ENCODE peak calls at places on chromosomes 12 and 14, in seven cellular contexts. U is K562; I is A549; S is endodermal cell; N is CD8-positive, alpha-beta T cell; C is colonic mucosa; V is lung. L is an unnamed sample.

GRCh38 chr12:33628087-33628486 is 188.5 kb upstream of the SYT10 start:
- DNase-seq in C (no peak), I (no peak), U (no peak), N (no peak), S (no peak), V (no peak), L (no peak)

GRCh38 chr14:49988080-49988990 is 95.5 kb downstream of the ARF6 start:
- DNase-seq in S (no peak), C (no peak), U (no peak), I (no peak), V (no peak), N (no peak), L (no peak)

GRCh38 chr12:6263931-6264330 is 46.6 kb upstream of the PLEKHG6 start:
- DNase-seq in I (no peak), U (peak; percentile 71), V (no peak), N (no peak), C (no peak), S (peak; percentile 82), L (no peak)

GRCh38 chr12:46560874-46561273 is 188.3 kb upstream of the SLC38A2 start:
- DNase-seq in I (no peak), S (no peak), U (no peak), C (no peak), V (no peak), N (no peak), L (no peak)

GRCh38 chr14:87111741-87112140 is 881.2 kb downstream of the GALC start:
- DNase-seq in U (no peak), C (no peak), S (no peak), I (no peak), V (no peak), N (no peak), L (no peak)

GRCh38 chr12:121793501-121793835 is at the start of gene RHOF:
- DNase-seq in N (peak; percentile 70), S (no peak), U (peak; percentile 57), I (no peak), C (peak; percentile 71), V (peak; percentile 55), L (no peak)

GRCh38 chr12:25322351-25322750 is 71.6 kb upstream of the KRAS start:
- DNase-seq in I (no peak), N (no peak), U (no peak), S (no peak), V (no peak), C (no peak), L (no peak)

GRCh38 chr12:42144424-42145196 is at the start of gene GXYLT1:
- DNase-seq in I (peak; percentile 78), S (peak; percentile 98), N (peak; percentile 77), C (peak; percentile 94), U (peak; percentile 92), V (peak; percentile 94), L (peak; percentile 94)

GRCh38 chr12:79624378-79624777 is 66.4 kb downstream of the PAWR start:
- DNase-seq in C (no peak), N (no peak), V (no peak), S (no peak), I (no peak), U (no peak), L (no peak)

GRCh38 chr14:104115131-104115600 is 23.2 kb upstream of the KIF26A start:
- DNase-seq in C (no peak), U (no peak), S (peak; percentile 32), V (no peak), N (no peak), I (no peak), L (no peak)

GRCh38 chr12:120183211-120183631 is 11.3 kb downstream of the GCN1 start:
- DNase-seq in C (no peak), N (no peak), V (no peak), U (no peak), S (no peak), I (no peak), L (no peak)

GRCh38 chr12:91983935-91984334 is 161.7 kb downstream of the BTG1 start:
- DNase-seq in I (no peak), N (no peak), V (no peak), U (no peak), C (no peak), S (no peak), L (no peak)

GRCh38 chr12:70364695-70365397 is 1.2 kb upstream of the KCNMB4 start:
- DNase-seq in C (peak; percentile 22), V (no peak), I (peak; percentile 6), S (no peak), N (no peak), U (no peak), L (no peak)

GRCh38 chr12:122895290-122895689 is 634 bp downstream of the VPS37B start:
- DNase-seq in N (no peak), S (no peak), U (no peak), I (no peak), C (no peak), V (no peak), L (no peak)

GRCh38 chr14:28777773-28778606 is 11.4 kb downstream of the FOXG1 start:
- DNase-seq in C (no peak), N (no peak), I (no peak), S (peak; percentile 61), V (no peak), U (no peak), L (no peak)
- H3K9me3 ChIP-seq in C (no peaks in the 10 kb centered on the region), N (no peaks in the 10 kb centered on the region), I (no peaks in the 10 kb centered on the region), S (no peaks in the 10 kb centered on the region), V (no peaks in the 10 kb centered on the region), U (no peaks in the 10 kb centered on the region), L (no peaks in the 10 kb centered on the region)

GRCh38 chr12:132967736-132968135 is 11.6 kb upstream of the ZNF605 start:
- DNase-seq in U (no peak), C (no peak), S (no peak), V (no peak), N (no peak), I (no peak), L (no peak)
- H3K9me3 ChIP-seq in U (peaks cover 6% of the 10 kb centered on the region), C (no peaks in the 10 kb centered on the region), S (peaks cover 32% of the 10 kb centered on the region), V (no peaks in the 10 kb centered on the region), N (no peaks in the 10 kb centered on the region), I (peaks cover 74% of the 10 kb centered on the region), L (peaks cover 9% of the 10 kb centered on the region)

DNA sequence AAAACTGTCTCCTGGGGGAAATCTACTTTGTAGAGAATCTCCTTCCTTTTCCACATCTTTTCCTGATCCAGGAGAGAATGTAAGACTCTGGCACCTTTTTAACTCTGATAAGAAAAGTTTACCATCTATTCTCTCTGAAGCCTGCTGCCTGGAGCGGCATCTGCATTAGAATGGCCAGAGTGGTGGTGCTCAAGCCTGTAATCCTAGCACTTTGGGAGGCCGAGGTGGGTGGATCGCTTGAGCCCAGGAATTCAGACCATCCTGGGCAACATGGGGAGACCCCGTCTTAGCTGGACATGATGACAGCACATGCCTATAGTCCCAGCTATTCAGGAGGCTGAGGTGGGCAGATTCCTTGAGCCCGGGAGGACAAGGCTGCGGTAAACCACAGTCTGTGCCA is 1.4 kb upstream of the CHFR start:
- DNase-seq in I (no peak), C (no peak), N (no peak), S (peak; percentile 93), V (no peak), U (no peak), L (no peak)
- H3K9me3 ChIP-seq in I (peaks cover 61% of the 10 kb centered on the region), C (no peaks in the 10 kb centered on the region), N (no peaks in the 10 kb centered on the region), S (peaks cover 28% of the 10 kb centered on the region), V (no peaks in the 10 kb centered on the region), U (peaks cover 17% of the 10 kb centered on the region), L (peaks cover 17% of the 10 kb centered on the region)

GRCh38 chr12:58712981-58713380 is 207.3 kb downstream of the LRIG3 start:
- DNase-seq in S (no peak), U (no peak), C (no peak), V (no peak), I (no peak), N (no peak), L (no peak)

GRCh38 chr12:58710896-58711295 is 209.4 kb downstream of the LRIG3 start:
- DNase-seq in C (no peak), S (no peak), N (no peak), I (no peak), U (no peak), V (no peak), L (no peak)

GRCh38 chr12:58711968-58712367 is 208.3 kb downstream of the LRIG3 start:
- DNase-seq in I (no peak), V (no peak), C (no peak), N (no peak), U (no peak), S (no peak), L (peak; percentile 1)
- H3K9me3 ChIP-seq in I (no peaks in the 10 kb centered on the region), V (no peaks in the 10 kb centered on the region), C (no peaks in the 10 kb centered on the region), N (no peaks in the 10 kb centered on the region), U (no peaks in the 10 kb centered on the region), S (peaks cover 20% of the 10 kb centered on the region), L (no peaks in the 10 kb centered on the region)

DNA sequence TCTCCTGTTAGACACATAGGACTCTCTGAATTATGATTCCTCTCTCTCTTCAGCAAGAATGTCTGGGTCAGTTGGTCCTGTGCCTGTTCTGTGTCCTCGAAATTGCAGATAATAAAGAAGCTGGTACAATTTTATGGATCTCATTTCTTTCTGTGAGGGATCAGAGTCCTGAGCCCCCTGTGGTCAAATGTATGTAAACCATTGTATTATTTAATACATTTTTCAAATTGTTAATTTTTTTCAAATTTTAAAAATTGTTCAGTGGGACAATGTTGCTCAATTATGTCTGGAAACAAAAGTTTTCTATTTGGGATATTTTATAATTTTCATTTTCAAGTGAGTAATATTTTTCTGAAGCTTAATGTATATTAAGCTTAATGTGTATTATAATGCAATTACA is 513.5 kb downstream of the CCER1 start:
- DNase-seq in V (no peak), S (no peak), C (no peak), U (no peak), I (no peak), N (no peak), L (no peak)
- H3K9me3 ChIP-seq in V (no peaks in the 10 kb centered on the region), S (peaks cover 21% of the 10 kb centered on the region), C (no peaks in the 10 kb centered on the region), U (peaks cover 2% of the 10 kb centered on the region), I (no peaks in the 10 kb centered on the region), N (no peaks in the 10 kb centered on the region), L (no peaks in the 10 kb centered on the region)

DNA sequence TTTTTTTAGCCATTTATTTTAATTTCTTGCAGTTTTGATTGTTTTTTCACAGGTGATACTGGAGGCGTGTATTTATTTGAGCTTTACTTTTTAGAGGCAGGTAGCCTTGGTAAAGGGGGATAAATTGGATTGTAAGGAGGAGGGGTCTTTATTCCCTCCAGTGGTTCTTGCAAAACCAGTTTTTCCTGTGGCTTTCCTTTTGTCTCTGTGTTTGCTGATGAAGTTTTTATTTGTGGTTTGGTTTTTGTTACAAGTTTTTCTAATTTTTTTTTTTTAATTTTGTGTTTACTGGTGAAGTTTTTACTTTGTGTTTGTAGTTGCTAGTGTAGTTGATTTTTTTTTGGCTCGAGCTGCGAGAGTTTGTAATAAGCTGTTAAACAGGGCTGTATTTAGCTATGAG is 278.5 kb downstream of the PRKD1 start:
- DNase-seq in I (no peak), N (no peak), C (no peak), V (no peak), S (no peak), U (no peak), L (no peak)
- H3K9me3 ChIP-seq in I (no peaks in the 10 kb centered on the region), N (peaks cover 4% of the 10 kb centered on the region), C (no peaks in the 10 kb centered on the region), V (peaks cover 21% of the 10 kb centered on the region), S (peaks cover 39% of the 10 kb centered on the region), U (peaks cover 20% of the 10 kb centered on the region), L (peaks cover 10% of the 10 kb centered on the region)

DNA sequence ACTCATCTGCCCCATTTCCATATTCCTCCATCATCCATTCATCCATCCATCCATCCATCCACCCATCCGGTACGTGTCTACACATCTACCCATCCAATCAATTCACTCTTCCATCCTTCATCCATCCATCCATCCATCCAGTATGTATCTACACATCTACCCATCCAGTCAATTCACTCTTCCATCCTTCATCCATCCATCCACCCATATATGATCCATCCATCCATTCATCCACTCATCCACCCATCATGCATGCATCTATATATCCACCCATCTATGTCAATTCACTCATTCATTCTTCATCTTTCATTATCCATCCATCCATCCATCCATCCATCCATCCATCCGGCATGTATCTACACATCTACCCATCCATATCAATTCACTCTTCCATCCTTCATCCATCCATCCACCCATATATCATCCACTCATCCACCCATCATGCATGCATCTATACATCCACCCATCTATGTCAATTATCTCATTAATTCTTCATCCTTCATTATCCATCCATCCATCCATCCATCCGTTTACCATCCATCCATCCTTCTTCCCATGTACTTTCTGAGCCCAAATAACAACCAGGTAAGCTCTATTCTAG is 108.6 kb upstream of the NOS1 start:
- DNase-seq in N (no peak), V (no peak), C (no peak), U (no peak), I (no peak), S (no peak), L (no peak)
- H3K9me3 ChIP-seq in N (no peaks in the 10 kb centered on the region), V (no peaks in the 10 kb centered on the region), C (no peaks in the 10 kb centered on the region), U (peaks cover 2% of the 10 kb centered on the region), I (peaks cover 5% of the 10 kb centered on the region), S (peaks cover 6% of the 10 kb centered on the region), L (no peaks in the 10 kb centered on the region)

L was measured in SJSA1.